ENCODE peak calls at places on chromosome X, in six cellular contexts. L is activated CD4-positive, alpha-beta T cell treated with anti-CD3 and anti-CD28 coated beads, Interleukin-2, amount 10 ng/mL, durations not matched to agents 7 days and 5 days; J is ureter; Z is DND-41; T is iPS DF 6.9; N is AG08396. Y is an unnamed sample.

GRCh38 chrX:150363561-150364346 is 637 bp downstream of the MAMLD1 start:
- DNase-seq in L (no peak), J (no peak), Z (peak; percentile 21), T (no peak), N (peak; percentile 41), Y (no peak)

GRCh38 chrX:70134116-70134477 is 850 bp downstream of the IGBP1 start:
- DNase-seq in L (no peak), J (no peak), Z (no peak), T (no peak), N (peak; percentile 16), Y (peak; percentile 1)

GRCh38 chrX:11702965-11703631 is 37.4 kb upstream of the ARHGAP6 start:
- DNase-seq in L (no peak), J (no peak), Z (no peak), T (no peak), N (no peak), Y (no peak)

GRCh38 chrX:56728752-56729151 is 291 bp upstream of the NBDY start:
- DNase-seq in L (peak; percentile 23), J (no peak), Z (peak; percentile 50), T (no peak), N (no peak), Y (no peak)

GRCh38 chrX:134315893-134316292 is 78.9 kb downstream of the CCDC160 start:
- DNase-seq in L (no peak), J (no peak), Z (no peak), T (no peak), N (no peak), Y (no peak)

GRCh38 chrX:81411517-81411916 is 209.6 kb downstream of the SH3BGRL start:
- DNase-seq in L (no peak), J (no peak), Z (no peak), T (no peak), N (no peak), Y (no peak)

GRCh38 chrX:2608638-2609430 is 82.3 kb upstream of the CD99 start:
- DNase-seq in L (peak; percentile 91), J (peak; percentile 85), Z (peak; percentile 92), T (peak; percentile 35), N (peak; percentile 96), Y (no peak)

GRCh38 chrX:118764122-118764521 is 36.7 kb downstream of the IL13RA1 start:
- DNase-seq in L (no peak), J (no peak), Z (no peak), T (no peak), N (no peak), Y (no peak)

GRCh38 chrX:53445977-53446376 is 11.8 kb upstream of the HSD17B10 start:
- DNase-seq in L (peak; percentile 57), J (no peak), Z (peak; percentile 19), T (no peak), N (no peak), Y (no peak)

GRCh38 chrX:97743014-97743413 is 859.3 kb downstream of the RPA4 start:
- DNase-seq in L (no peak), J (no peak), Z (peak; percentile 9), T (no peak), N (no peak), Y (no peak)

GRCh38 chrX:18676050-18676449 is 4.1 kb upstream of the RS1 start:
- DNase-seq in L (no peak), J (no peak), Z (no peak), T (no peak), N (no peak), Y (no peak)

GRCh38 chrX:112056886-112057285 is 25.7 kb downstream of the TRPC5 start:
- DNase-seq in L (no peak), J (no peak), Z (no peak), T (no peak), N (no peak), Y (no peak)

GRCh38 chrX:39898147-39898546 is 199.6 kb downstream of the BCOR start:
- DNase-seq in L (no peak), J (no peak), Z (no peak), T (no peak), N (no peak), Y (no peak)

GRCh38 chrX:103554687-103555417 is 30.5 kb upstream of the TCEAL4 start:
- DNase-seq in L (peak; percentile 77), J (peak; percentile 68), Z (peak; percentile 71), T (peak; percentile 50), N (peak; percentile 49), Y (no peak)

Y was measured in HS-27A.